ENCODE peak calls at places on chromosome X, in six cellular contexts. I is IMR-90, B is GM23338, W is RWPE2, Q is gastrocnemius medialis, J is dorsolateral prefrontal cortex. D is an unnamed sample.

GRCh38 chrX:24465524-24465850 is 401 bp downstream of the PDK3 start:
- DNase-seq in I (no peak), B (peak; percentile 1), W (no peak), Q (no peak), J (no peak), D (no peak)

GRCh38 chrX:13697440-13697839 is 8.5 kb downstream of the RAB9A start:
- DNase-seq in I (no peak), B (no peak), W (no peak), Q (no peak), J (no peak), D (no peak)

GRCh38 chrX:108306086-108306485 is 132.1 kb downstream of the COL4A6 start:
- DNase-seq in I (no peak), B (no peak), W (no peak), Q (no peak), J (no peak), D (no peak)

GRCh38 chrX:107730991-107731766 is 44.4 kb downstream of the TSC22D3 start:
- DNase-seq in I (peak; percentile 8), B (no peak), W (no peak), Q (no peak), J (no peak), D (no peak)

GRCh38 chrX:40530471-40530870 is 50.3 kb upstream of the ATP6AP2 start:
- DNase-seq in I (no peak), B (no peak), W (no peak), Q (no peak), J (no peak), D (no peak)

GRCh38 chrX:53320543-53321215 is 39.3 kb upstream of the IQSEC2 start:
- DNase-seq in I (no peak), B (peak; percentile 15), W (no peak), Q (peak; percentile 22), J (no peak), D (peak; percentile 60)

GRCh38 chrX:37468111-37468739 is 103.2 kb upstream of the LANCL3 start:
- DNase-seq in I (no peak), B (peak; percentile 35), W (no peak), Q (no peak), J (no peak), D (no peak)

GRCh38 chrX:150196300-150196699 is 166.8 kb upstream of the MAMLD1 start:
- DNase-seq in I (no peak), B (peak; percentile 10), W (no peak), Q (no peak), J (no peak), D (no peak)

GRCh38 chrX:100625985-100626491 is 10.6 kb downstream of the TSPAN6 start:
- DNase-seq in I (no peak), B (no peak), W (no peak), Q (no peak), J (no peak), D (no peak)

GRCh38 chrX:38860106-38861013 is 59.1 kb downstream of the MID1IP1 start:
- DNase-seq in I (no peak), B (no peak), W (no peak), Q (no peak), J (no peak), D (no peak)

GRCh38 chrX:129525162-129525561 is 1.9 kb upstream of the SMARCA1 start:
- DNase-seq in I (no peak), B (no peak), W (no peak), Q (no peak), J (no peak), D (no peak)

GRCh38 chrX:43813898-43814297 is 68.4 kb downstream of the MAOB start:
- DNase-seq in I (no peak), B (peak; percentile 61), W (no peak), Q (peak; percentile 70), J (no peak), D (peak; percentile 47)

GRCh38 chrX:1610166-1610565 is 4.7 kb upstream of the ASMT start:
- DNase-seq in I (no peak), B (no peak), W (no peak), Q (no peak), J (no peak), D (no peak)

GRCh38 chrX:153519569-153520285 is 2.3 kb downstream of the ATP2B3 start:
- DNase-seq in I (peak; percentile 55), B (no peak), W (no peak), Q (no peak), J (no peak), D (no peak)

GRCh38 chrX:33741807-33742206 is 390.3 kb downstream of the FAM47A start:
- DNase-seq in I (no peak), B (peak; percentile 30), W (no peak), Q (no peak), J (no peak), D (no peak)

GRCh38 chrX:50430917-50431316 is 39.7 kb downstream of the DGKK start:
- DNase-seq in I (no peak), B (no peak), W (no peak), Q (no peak), J (no peak), D (no peak)

GRCh38 chrX:84186603-84187358 is 1.2 kb downstream of the RPS6KA6 start:
- DNase-seq in I (peak; percentile 5), B (peak; percentile 44), W (no peak), Q (no peak), J (no peak), D (no peak)

GRCh38 chrX:13764284-13764683 is 29.7 kb downstream of the OFD1 start:
- DNase-seq in I (no peak), B (no peak), W (no peak), Q (no peak), J (no peak), D (no peak)

GRCh38 chrX:125090046-125090445 is 229.6 kb upstream of the TEX13C start:
- DNase-seq in I (no peak), B (no peak), W (no peak), Q (no peak), J (no peak), D (no peak)

GRCh38 chrX:15815779-15816452 is 25.6 kb downstream of the ZRSR2 start:
- DNase-seq in I (peak; percentile 33), B (peak; percentile 63), W (no peak), Q (no peak), J (no peak), D (no peak)

GRCh38 chrX:8455600-8455999 is 9.0 kb upstream of the VCX3B start:
- DNase-seq in I (no peak), B (peak; percentile 5), W (no peak), Q (no peak), J (no peak), D (no peak)

GRCh38 chrX:12153317-12153716 is 15.0 kb downstream of the FRMPD4 start:
- DNase-seq in I (no peak), B (no peak), W (no peak), Q (no peak), J (no peak), D (no peak)
- H3K27me3 ChIP-seq in I (no peaks in the 10 kb centered on the region), B (no peaks in the 10 kb centered on the region), W (no peaks in the 10 kb centered on the region), Q (no peaks in the 10 kb centered on the region), J (no peaks in the 10 kb centered on the region), D (no peaks in the 10 kb centered on the region)

DNA sequence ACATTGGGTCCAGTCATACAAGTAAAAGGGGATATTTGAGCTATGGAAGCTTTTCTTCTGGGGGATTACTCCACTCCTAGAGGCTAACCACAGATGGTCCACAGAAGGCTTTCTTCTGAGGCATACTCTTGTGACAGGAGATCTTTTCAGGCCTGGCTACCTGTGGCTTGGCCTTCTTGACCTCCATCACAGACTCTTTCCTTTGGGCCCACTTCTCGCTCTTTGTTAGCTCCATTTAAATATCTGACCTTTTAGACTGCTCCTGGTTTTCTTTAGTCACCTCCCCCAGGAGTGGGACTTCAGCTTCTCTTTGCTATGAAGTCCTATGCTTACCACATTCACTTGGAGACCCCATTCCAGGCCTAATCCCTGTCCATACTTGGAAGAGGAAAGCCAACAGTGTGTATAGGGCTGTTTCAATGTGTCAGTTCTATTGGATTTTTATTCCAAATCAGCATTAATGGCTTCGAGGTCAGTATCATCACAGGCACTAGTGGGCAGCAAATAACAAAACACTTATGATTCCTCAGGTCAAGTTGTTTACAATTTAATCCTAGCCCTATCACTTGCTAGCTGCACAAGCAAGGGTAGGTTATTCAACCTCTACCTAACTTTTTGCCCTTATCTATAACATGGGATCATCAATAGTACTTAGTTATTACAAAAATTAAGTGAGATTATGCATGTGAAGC is 26.3 kb downstream of the GPC3 start:
- DNase-seq in I (no peak), B (no peak), W (no peak), Q (no peak), J (no peak), D (no peak)
- TF ChIP-seq CTCF in I (no peak), B (no peak), W (peak; percentile 29), Q (no peak), J (no peak), D (no peak)

GRCh38 chrX:111284615-111285294 is 14.5 kb upstream of the CAPN6 start:
- DNase-seq in I (no peak), B (no peak), W (no peak), Q (no peak), J (no peak), D (no peak)
- H3K27me3 ChIP-seq in I (peaks cover 3% of the 10 kb centered on the region), B (no peaks in the 10 kb centered on the region), W (no peaks in the 10 kb centered on the region), Q (peaks cover 6% of the 10 kb centered on the region), J (no peaks in the 10 kb centered on the region), D (no peaks in the 10 kb centered on the region)

GRCh38 chrX:26445288-26445687 is 229.3 kb downstream of the MAGEB5 start:
- DNase-seq in I (no peak), B (no peak), W (no peak), Q (no peak), J (no peak), D (no peak)

DNA sequence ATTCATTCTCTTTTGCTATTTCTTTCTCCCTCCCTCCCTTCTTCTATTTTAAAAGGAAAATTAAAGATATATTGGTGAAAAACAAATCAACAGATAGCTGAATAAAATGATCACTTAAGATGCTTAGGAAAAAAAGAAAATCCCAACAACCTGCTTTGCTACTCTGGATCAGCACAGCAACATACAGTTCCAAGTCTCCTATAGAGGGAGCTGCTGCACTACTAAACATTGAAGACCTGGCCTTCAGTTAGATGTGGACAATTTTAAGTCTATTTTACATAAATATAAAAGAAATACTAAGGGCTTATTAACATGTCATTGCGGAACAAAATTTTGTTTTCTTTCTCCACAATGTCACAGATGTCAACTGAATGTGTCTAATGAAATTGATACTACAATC is 226.4 kb downstream of the MAGEB5 start:
- DNase-seq in I (peak; percentile 26), B (peak; percentile 43), W (no peak), Q (no peak), J (no peak), D (no peak)
- TF ChIP-seq CTCF in I (peak; percentile 51), B (peak; percentile 66), W (peak; percentile 63), Q (no peak), J (peak; percentile 47), D (peak; percentile 18)

DNA sequence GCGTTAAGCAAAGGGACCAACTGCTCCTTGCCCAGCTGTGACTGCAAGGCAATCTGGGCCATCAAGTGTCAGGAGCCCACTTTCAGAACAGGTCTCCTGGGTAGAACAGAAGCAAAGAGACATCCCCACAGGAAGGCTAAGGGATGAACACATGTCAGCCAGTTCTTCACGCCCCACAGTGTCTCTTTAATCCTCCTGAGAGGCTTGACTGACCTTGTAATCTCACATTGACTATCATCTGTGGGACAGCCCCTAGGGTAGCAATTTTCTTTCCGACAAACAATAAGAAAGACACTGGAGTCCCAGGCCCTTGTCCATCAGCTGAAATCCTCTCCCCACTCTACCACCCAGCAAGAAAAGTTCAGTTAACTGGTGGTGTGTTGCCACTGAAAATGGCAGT is 1.0 kb downstream of the CHRDL1 start:
- DNase-seq in I (no peak), B (no peak), W (no peak), Q (no peak), J (no peak), D (no peak)
- H3K27me3 ChIP-seq in I (peaks cover 42% of the 10 kb centered on the region), B (no peaks in the 10 kb centered on the region), W (no peaks in the 10 kb centered on the region), Q (peaks cover 11% of the 10 kb centered on the region), J (peaks cover 37% of the 10 kb centered on the region), D (peaks cover 2% of the 10 kb centered on the region)

GRCh38 chrX:49106930-49107329 is 16.6 kb downstream of the GPKOW start:
- DNase-seq in I (peak; percentile 52), B (peak; percentile 38), W (no peak), Q (peak; percentile 18), J (no peak), D (peak; percentile 60)
- TF ChIP-seq CTCF in I (peak; percentile 51), B (peak; percentile 46), W (no peak), Q (no peak), J (peak; percentile 37), D (peak; percentile 37)

GRCh38 chrX:16825306-16826035 is 39.2 kb downstream of the TXLNG start:
- DNase-seq in I (peak; percentile 42), B (no peak), W (no peak), Q (no peak), J (no peak), D (no peak)
- H3K27me3 ChIP-seq in I (no peaks in the 10 kb centered on the region), B (no peaks in the 10 kb centered on the region), W (no peaks in the 10 kb centered on the region), Q (no peaks in the 10 kb centered on the region), J (no peaks in the 10 kb centered on the region), D (no peaks in the 10 kb centered on the region)